ENCODE peak calls at places on chromosomes 13 and 19, in five cellular contexts. W is mesendoderm, C is adrenal gland, X is uterus, V is lung. S is an unnamed sample.
A peak's percentile ranks its signal among the peaks of the same experiment; 100 is the strongest.

GRCh38 chr13:60433505-60433904 is 36.5 kb downstream of the TDRD3 start:
- DNase-seq in X (no peak), C (no peak), V (no peak), W (no peak), S (no peak)

GRCh38 chr13:22357132-22357531 is 686.3 kb downstream of the FGF9 start:
- DNase-seq in W (no peak), C (no peak), X (no peak), V (no peak), S (no peak)

GRCh38 chr19:19740755-19741154 is 7.8 kb upstream of the ZNF14 start:
- DNase-seq in X (no peak), W (no peak), V (peak; percentile 27), C (no peak), S (no peak)

GRCh38 chr19:16168465-16169081 is 4.8 kb downstream of the CIB3 start:
- DNase-seq in C (no peak), W (peak; percentile 11), V (no peak), X (no peak), S (no peak)

GRCh38 chr19:43739836-43740235 is 14.9 kb downstream of the SMG9 start:
- DNase-seq in C (no peak), W (no peak), V (no peak), X (no peak), S (no peak)

GRCh38 chr19:778910-779653 is 18.2 kb upstream of the PTBP1 start:
- DNase-seq in C (peak; percentile 78), W (peak; percentile 60), X (no peak), V (peak; percentile 72), S (peak; percentile 60)

GRCh38 chr13:31044658-31045620 is 112.5 kb downstream of the TEX26 start:
- DNase-seq in C (no peak), X (no peak), V (no peak), W (peak; percentile 83), S (no peak)

GRCh38 chr13:110240943-110241342 is 66.0 kb downstream of the COL4A1 start:
- DNase-seq in C (no peak), X (no peak), V (no peak), W (no peak), S (no peak)

GRCh38 chr13:66780814-66781213 is 449.3 kb downstream of the PCDH9 start:
- DNase-seq in C (no peak), X (no peak), V (no peak), W (no peak), S (no peak)

GRCh38 chr19:56841194-56841546 is 644 bp upstream of the PEG3 start:
- DNase-seq in V (no peak), W (no peak), X (no peak), C (no peak), S (no peak)

GRCh38 chr19:56838930-56839664 is 1.4 kb downstream of the PEG3 start:
- DNase-seq in V (peak; percentile 88), X (peak; percentile 99), W (peak; percentile 99), C (peak; percentile 100), S (peak; percentile 100)

GRCh38 chr19:56838680-56838929 is 1.9 kb downstream of the PEG3 start:
- DNase-seq in V (no peak), C (no peak), W (no peak), X (no peak), S (no peak)

GRCh38 chr19:56840452-56841193 is at the start of the genes PEG3 and ZIM2:
- DNase-seq in C (peak; percentile 96), W (peak; percentile 84), X (peak; percentile 88), V (no peak), S (peak; percentile 84)

GRCh38 chr19:56839665-56840451 is 668 bp downstream of the PEG3 start:
- DNase-seq in X (peak; percentile 98), V (peak; percentile 86), W (peak; percentile 99), C (peak; percentile 99), S (peak; percentile 98)
- H3K27ac ChIP-seq in X (peak overlapping the region; percentile 85), V (peak overlapping the region; percentile 34), W (peak overlapping the region; percentile 11), C (peak overlapping the region; percentile 78), S (no peak overlapping the region)

GRCh38 chr19:40800997-40801377 is 2.0 kb downstream of the EGLN2 start:
- DNase-seq in X (no peak), W (no peak), V (no peak), C (no peak), S (no peak)
- H3K4me1 ChIP-seq in X (peaks cover 5% of the 10 kb centered on the region), W (peaks cover 3% of the 10 kb centered on the region), V (peaks cover 57% of the 10 kb centered on the region), C (peaks cover 57% of the 10 kb centered on the region), S (peaks cover 69% of the 10 kb centered on the region)

GRCh38 chr13:112657850-112658445 is 31.9 kb upstream of the ATP11A start:
- DNase-seq in V (no peak), X (peak; percentile 54), W (peak; percentile 83), C (peak; percentile 45), S (no peak)
- H3K4me3 ChIP-seq in V (no peak overlapping the region), X (no peak overlapping the region), W (no peak overlapping the region), C (no peak overlapping the region), S (no peak overlapping the region)

GRCh38 chr19:18390075-18390909 is 4.3 kb downstream of the GDF15 start:
- DNase-seq in X (no peak), V (no peak), W (no peak), C (no peak), S (no peak)

GRCh38 chr19:18387395-18387794 is 1.4 kb downstream of the GDF15 start:
- DNase-seq in X (no peak), W (no peak), C (no peak), V (no peak), S (no peak)

GRCh38 chr19:18389736-18390074 is 3.7 kb downstream of the GDF15 start:
- DNase-seq in C (no peak), X (no peak), W (no peak), V (no peak), S (no peak)

GRCh38 chr19:18389095-18389735 is 3.3 kb downstream of the GDF15 start:
- DNase-seq in X (no peak), W (no peak), C (no peak), V (no peak), S (no peak)

DNA sequence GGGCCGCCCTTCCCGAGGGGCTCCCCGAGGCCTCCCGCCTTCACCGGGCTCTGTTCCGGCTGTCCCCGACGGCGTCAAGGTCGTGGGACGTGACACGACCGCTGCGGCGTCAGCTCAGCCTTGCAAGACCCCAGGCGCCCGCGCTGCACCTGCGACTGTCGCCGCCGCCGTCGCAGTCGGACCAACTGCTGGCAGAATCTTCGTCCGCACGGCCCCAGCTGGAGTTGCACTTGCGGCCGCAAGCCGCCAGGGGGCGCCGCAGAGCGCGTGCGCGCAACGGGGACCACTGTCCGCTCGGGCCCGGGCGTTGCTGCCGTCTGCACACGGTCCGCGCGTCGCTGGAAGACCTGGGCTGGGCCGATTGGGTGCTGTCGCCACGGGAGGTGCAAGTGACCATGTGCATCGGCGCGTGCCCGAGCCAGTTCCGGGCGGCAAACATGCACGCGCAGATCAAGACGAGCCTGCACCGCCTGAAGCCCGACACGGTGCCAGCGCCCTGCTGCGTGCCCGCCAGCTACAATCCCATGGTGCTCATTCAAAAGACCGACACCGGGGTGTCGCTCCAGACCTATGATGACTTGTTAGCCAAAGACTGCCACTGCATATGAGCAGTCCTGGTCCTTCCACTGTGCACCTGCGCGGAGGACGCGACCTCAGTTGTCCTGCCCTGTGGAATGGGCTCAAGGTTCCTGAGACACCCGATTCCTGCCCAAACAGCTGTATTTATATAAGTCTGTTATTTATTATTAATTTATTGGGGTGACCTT is 2.6 kb downstream of the GDF15 start:
- DNase-seq in C (peak; percentile 91), V (peak; percentile 85), W (peak; percentile 76), X (peak; percentile 70), S (peak; percentile 96)
- H3K27ac ChIP-seq in C (no peak overlapping the region), V (no peak overlapping the region), W (no peak overlapping the region), X (peak overlapping the region; percentile 53), S (peak overlapping the region; percentile 6)

GRCh38 chr19:47097396-47098217 is 16.0 kb downstream of the ZC3H4 start:
- DNase-seq in C (no peak), V (peak; percentile 29), W (no peak), X (no peak), S (peak; percentile 78)
- H3K4me1 ChIP-seq in C (no peaks in the 10 kb centered on the region), V (peaks cover 24% of the 10 kb centered on the region), W (no peaks in the 10 kb centered on the region), X (no peaks in the 10 kb centered on the region), S (peaks cover 58% of the 10 kb centered on the region)

DNA sequence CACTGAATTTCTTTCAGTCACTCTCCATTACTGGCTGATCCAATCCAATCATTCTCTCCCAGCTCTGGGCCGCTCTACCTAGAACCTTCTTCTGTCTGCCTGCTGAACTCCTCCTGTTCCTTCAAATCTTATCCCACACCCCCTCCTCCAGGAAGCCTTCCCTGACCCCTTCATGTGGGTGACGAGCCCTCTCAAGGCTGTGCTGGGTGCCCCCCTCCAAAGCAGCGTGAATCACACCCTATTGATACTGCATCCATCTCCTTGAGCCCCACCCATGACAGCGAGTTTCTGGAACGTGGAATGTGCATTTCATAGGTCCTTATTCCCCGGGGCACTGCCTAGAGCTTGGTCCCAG is 3.2 kb downstream of the PIH1D1 start:
- DNase-seq in C (no peak), W (no peak), V (no peak), X (no peak), S (no peak)
- H3K4me3 ChIP-seq in C (no peak overlapping the region), W (no peak overlapping the region), V (no peak overlapping the region), X (no peak overlapping the region), S (no peak overlapping the region)

GRCh38 chr13:99902657-99903056 is 68.9 kb downstream of the ZIC5 start:
- DNase-seq in C (no peak), W (no peak), V (no peak), X (no peak), S (no peak)
- H3K27ac ChIP-seq in C (no peak overlapping the region), W (no peak overlapping the region), V (no peak overlapping the region), X (no peak overlapping the region), S (no peak overlapping the region)

DNA sequence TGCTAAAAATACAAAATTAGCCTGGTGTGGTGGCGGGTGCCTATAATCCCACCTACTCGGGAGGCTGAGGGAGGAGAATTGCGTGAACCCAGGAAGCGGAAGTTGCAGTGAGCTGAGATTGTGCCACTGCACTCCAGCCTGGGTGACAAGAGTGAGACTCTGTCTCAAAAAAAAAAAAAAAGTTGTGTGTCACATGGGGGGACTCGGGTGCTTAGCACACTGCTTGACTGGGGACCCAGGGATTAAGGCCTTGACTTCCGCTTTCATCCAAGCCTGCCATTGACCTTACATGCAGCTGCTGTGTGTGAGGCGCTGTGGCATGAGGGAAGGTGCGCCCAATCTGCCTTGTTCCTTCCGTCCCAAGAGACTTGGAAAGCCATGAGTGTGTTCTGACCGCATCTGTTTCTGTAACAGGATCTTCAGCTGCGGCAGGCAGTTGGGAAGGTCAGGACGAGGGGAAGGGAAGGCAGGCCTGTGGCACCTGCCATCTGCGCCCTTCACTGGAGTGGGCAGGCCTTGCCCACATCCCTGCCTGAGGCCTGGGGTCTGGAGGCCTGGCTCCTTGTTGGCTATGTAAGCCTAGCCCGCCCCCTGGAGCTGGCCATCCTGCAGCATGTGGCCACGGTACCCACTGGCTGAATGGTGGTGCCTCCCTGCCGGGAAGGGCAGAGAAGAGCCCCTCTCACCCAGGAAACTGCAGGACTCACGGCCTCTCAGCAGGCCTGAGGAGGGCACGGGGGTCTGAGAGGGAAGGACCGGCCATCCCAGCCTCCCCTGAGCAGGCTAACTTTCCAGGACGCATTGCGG is 23.0 kb downstream of the PPP1R37 start:
- DNase-seq in V (no peak), C (no peak), W (no peak), X (no peak), S (no peak)
- H3K4me1 ChIP-seq in V (peaks cover 33% of the 10 kb centered on the region), C (peaks cover 24% of the 10 kb centered on the region), W (no peaks in the 10 kb centered on the region), X (no peaks in the 10 kb centered on the region), S (peaks cover 63% of the 10 kb centered on the region)